ENCODE peak calls at places on chromosomes 13 and 19, in seven cellular contexts. One of them, this sample, is unnamed.

GRCh38 chr13:44974056-44974798 is 15.0 kb downstream of the NUFIP1 start:
- DNase-seq in SK-N-SH: no peak
- DNase-seq in GM12878: peak
- DNase-seq in HepG2: no peak
- DNase-seq in H1: no peak
- DNase-seq in GM12892: no peak
- DNase-seq in K562: no peak
- DNase-seq in this sample: no peak

GRCh38 chr19:56066152-56067023 is 54.7 kb downstream of the ZNF787 start:
- DNase-seq in SK-N-SH: peak
- DNase-seq in GM12878: no peak
- DNase-seq in HepG2: peak
- DNase-seq in H1: peak
- DNase-seq in GM12892: peak
- DNase-seq in K562: peak
- DNase-seq in this sample: peak

GRCh38 chr19:23071087-23071511 is 45.7 kb upstream of the ZNF730 start:
- DNase-seq in SK-N-SH: peak
- DNase-seq in GM12878: no peak
- DNase-seq in HepG2: no peak
- DNase-seq in H1: no peak
- DNase-seq in GM12892: no peak
- DNase-seq in K562: no peak
- DNase-seq in this sample: peak

GRCh38 chr19:45156751-45157150 is 4.0 kb downstream of the NKPD1 start:
- DNase-seq in SK-N-SH: no peak
- DNase-seq in GM12878: no peak
- DNase-seq in HepG2: no peak
- DNase-seq in H1: no peak
- DNase-seq in GM12892: no peak
- DNase-seq in K562: no peak
- DNase-seq in this sample: no peak

GRCh38 chr19:1850809-1851544 is 2.7 kb upstream of the REXO1 start:
- DNase-seq in SK-N-SH: no peak
- DNase-seq in GM12878: no peak
- DNase-seq in HepG2: no peak
- DNase-seq in H1: no peak
- DNase-seq in GM12892: no peak
- DNase-seq in K562: no peak
- DNase-seq in this sample: no peak

GRCh38 chr19:33064778-33065550 is at the start of gene RHPN2:
- DNase-seq in SK-N-SH: peak
- DNase-seq in GM12878: no peak
- DNase-seq in HepG2: peak
- DNase-seq in H1: peak
- DNase-seq in GM12892: peak
- DNase-seq in K562: peak
- DNase-seq in this sample: peak

GRCh38 chr19:15905026-15905425 is 7.2 kb upstream of the CYP4F2 start:
- DNase-seq in SK-N-SH: no peak
- DNase-seq in GM12878: no peak
- DNase-seq in HepG2: no peak
- DNase-seq in H1: no peak
- DNase-seq in GM12892: no peak
- DNase-seq in K562: no peak
- DNase-seq in this sample: no peak

GRCh38 chr13:43473437-43473836 is 313.3 kb downstream of the ENOX1 start:
- DNase-seq in SK-N-SH: peak
- DNase-seq in GM12878: no peak
- DNase-seq in HepG2: no peak
- DNase-seq in H1: no peak
- DNase-seq in GM12892: no peak
- DNase-seq in K562: no peak
- DNase-seq in this sample: no peak

GRCh38 chr13:44219808-44220544 is 153.6 kb upstream of the SERP2 start:
- DNase-seq in SK-N-SH: no peak
- DNase-seq in GM12878: no peak
- DNase-seq in HepG2: no peak
- DNase-seq in H1: no peak
- DNase-seq in GM12892: no peak
- DNase-seq in K562: no peak
- DNase-seq in this sample: no peak

GRCh38 chr13:74931698-74932433 is 550.1 kb downstream of the TBC1D4 start:
- DNase-seq in SK-N-SH: peak
- DNase-seq in GM12878: no peak
- DNase-seq in HepG2: no peak
- DNase-seq in H1: no peak
- DNase-seq in GM12892: no peak
- DNase-seq in K562: no peak
- DNase-seq in this sample: no peak

GRCh38 chr19:5665781-5666513 is 14.4 kb downstream of the MICOS13 start:
- DNase-seq in SK-N-SH: no peak
- DNase-seq in GM12878: peak
- DNase-seq in HepG2: peak
- DNase-seq in H1: no peak
- DNase-seq in GM12892: no peak
- DNase-seq in K562: peak
- DNase-seq in this sample: no peak

GRCh38 chr19:33453207-33453736 is 68.3 kb downstream of the PEPD start:
- DNase-seq in SK-N-SH: no peak
- DNase-seq in GM12878: no peak
- DNase-seq in HepG2: no peak
- DNase-seq in H1: no peak
- DNase-seq in GM12892: no peak
- DNase-seq in K562: no peak
- DNase-seq in this sample: no peak

GRCh38 chr13:60328073-60328472 is 68.9 kb upstream of the TDRD3 start:
- DNase-seq in SK-N-SH: no peak
- DNase-seq in GM12878: no peak
- DNase-seq in HepG2: no peak
- DNase-seq in H1: no peak
- DNase-seq in GM12892: no peak
- DNase-seq in K562: no peak
- DNase-seq in this sample: no peak

GRCh38 chr13:77729502-77730221 is 32.2 kb downstream of the SLAIN1 start:
- DNase-seq in SK-N-SH: no peak
- DNase-seq in GM12878: peak
- DNase-seq in HepG2: no peak
- DNase-seq in H1: no peak
- DNase-seq in GM12892: peak
- DNase-seq in K562: no peak
- DNase-seq in this sample: no peak

GRCh38 chr13:97000295-97000925 is 6.1 kb upstream of the OXGR1 start:
- DNase-seq in SK-N-SH: no peak
- DNase-seq in GM12878: no peak
- DNase-seq in HepG2: no peak
- DNase-seq in H1: no peak
- DNase-seq in GM12892: no peak
- DNase-seq in K562: no peak
- DNase-seq in this sample: no peak

GRCh38 chr19:582497-583197 is 7.0 kb upstream of the HCN2 start:
- DNase-seq in SK-N-SH: no peak
- DNase-seq in GM12878: no peak
- DNase-seq in HepG2: no peak
- DNase-seq in H1: no peak
- DNase-seq in GM12892: no peak
- DNase-seq in K562: no peak
- DNase-seq in this sample: no peak

GRCh38 chr19:9500796-9501195 is 2.4 kb upstream of the ZNF560 start:
- DNase-seq in SK-N-SH: no peak
- DNase-seq in GM12878: no peak
- DNase-seq in HepG2: no peak
- DNase-seq in H1: no peak
- DNase-seq in GM12892: no peak
- DNase-seq in K562: no peak
- DNase-seq in this sample: no peak

GRCh38 chr13:104477256-104477655 is 1411.0 kb upstream of the SLC10A2 start:
- DNase-seq in SK-N-SH: no peak
- DNase-seq in GM12878: no peak
- DNase-seq in HepG2: no peak
- DNase-seq in H1: no peak
- DNase-seq in GM12892: no peak
- DNase-seq in K562: no peak
- DNase-seq in this sample: no peak

GRCh38 chr13:79724348-79725103 is 243.6 kb downstream of the NDFIP2 start:
- DNase-seq in SK-N-SH: no peak
- DNase-seq in GM12878: no peak
- DNase-seq in HepG2: peak
- DNase-seq in H1: no peak
- DNase-seq in GM12892: no peak
- DNase-seq in K562: no peak
- DNase-seq in this sample: no peak

GRCh38 chr13:25662516-25662915 is 290.7 kb downstream of the ATP8A2 start:
- DNase-seq in SK-N-SH: no peak
- DNase-seq in GM12878: no peak
- DNase-seq in HepG2: no peak
- DNase-seq in H1: no peak
- DNase-seq in GM12892: no peak
- DNase-seq in K562: no peak
- DNase-seq in this sample: no peak

GRCh38 chr13:23851106-23851505 is 38.1 kb downstream of the MIPEP start:
- DNase-seq in SK-N-SH: no peak
- DNase-seq in GM12878: no peak
- DNase-seq in HepG2: no peak
- DNase-seq in H1: no peak
- DNase-seq in GM12892: no peak
- DNase-seq in K562: no peak
- DNase-seq in this sample: no peak

DNA sequence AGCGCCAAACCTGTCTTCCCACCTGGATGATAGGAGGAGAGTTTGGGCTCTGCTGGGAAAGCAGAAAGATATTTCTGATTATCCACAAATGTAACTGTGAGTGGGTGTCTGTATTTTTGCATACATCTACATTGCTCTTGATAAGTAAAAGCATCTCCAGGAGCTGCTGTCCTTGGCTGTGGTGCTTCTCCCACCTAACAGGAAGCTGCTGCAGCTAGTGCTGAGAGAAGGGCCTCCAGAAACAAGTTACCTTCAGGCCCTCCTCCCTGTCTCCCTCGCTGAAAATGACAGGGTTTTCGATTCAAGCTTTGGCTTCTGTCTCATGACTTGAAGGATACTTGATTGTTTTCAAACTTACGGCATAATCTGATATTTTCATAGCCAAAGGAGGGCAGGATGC is 90.1 kb downstream of the FOXO1 start:
- DNase-seq in SK-N-SH: no peak
- DNase-seq in GM12878: no peak
- DNase-seq in HepG2: no peak
- DNase-seq in H1: no peak
- DNase-seq in GM12892: no peak
- DNase-seq in K562: no peak
- DNase-seq in this sample: no peak
- TF ChIP-seq TAF1 in SK-N-SH: no peak
- TF ChIP-seq TAF1 in GM12878: no peak
- TF ChIP-seq TAF1 in HepG2: no peak
- TF ChIP-seq TAF1 in H1: no peak
- TF ChIP-seq TAF1 in GM12892: no peak
- TF ChIP-seq TAF1 in K562: no peak
- TF ChIP-seq TAF1 in this sample: no peak

GRCh38 chr13:30191491-30192100 is 115.8 kb downstream of the KATNAL1 start:
- DNase-seq in SK-N-SH: no peak
- DNase-seq in GM12878: no peak
- DNase-seq in HepG2: no peak
- DNase-seq in H1: no peak
- DNase-seq in GM12892: no peak
- DNase-seq in K562: no peak
- DNase-seq in this sample: no peak

GRCh38 chr13:30196025-30196424 is 111.3 kb downstream of the KATNAL1 start:
- DNase-seq in SK-N-SH: peak
- DNase-seq in GM12878: no peak
- DNase-seq in HepG2: no peak
- DNase-seq in H1: no peak
- DNase-seq in GM12892: no peak
- DNase-seq in K562: no peak
- DNase-seq in this sample: no peak

GRCh38 chr13:30192320-30193093 is 114.8 kb downstream of the KATNAL1 start:
- DNase-seq in SK-N-SH: peak
- DNase-seq in GM12878: peak
- DNase-seq in HepG2: no peak
- DNase-seq in H1: no peak
- DNase-seq in GM12892: no peak
- DNase-seq in K562: no peak
- DNase-seq in this sample: no peak

GRCh38 chr13:30193279-30194234 is 113.8 kb downstream of the KATNAL1 start:
- DNase-seq in SK-N-SH: no peak
- DNase-seq in GM12878: peak
- DNase-seq in HepG2: no peak
- DNase-seq in H1: no peak
- DNase-seq in GM12892: no peak
- DNase-seq in K562: no peak
- DNase-seq in this sample: no peak

DNA sequence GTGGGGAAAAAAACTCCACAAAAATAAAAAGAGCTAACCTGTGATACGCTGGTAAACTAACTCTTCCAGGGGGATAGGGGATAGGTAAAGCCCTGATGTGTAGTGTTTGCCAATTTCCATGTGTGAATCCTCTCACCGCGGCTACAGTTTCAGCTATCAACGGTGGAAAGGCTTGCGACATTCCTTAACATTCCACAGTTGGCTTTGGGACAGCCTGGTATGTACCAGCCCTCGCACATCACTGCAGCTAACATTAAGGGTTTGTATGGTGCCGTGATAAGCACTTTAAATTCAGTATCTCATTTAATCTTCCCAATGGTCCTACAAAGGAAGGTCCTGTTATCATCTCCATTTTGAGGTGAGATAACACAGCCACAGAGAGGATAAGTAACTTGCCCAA is 112.4 kb downstream of the KATNAL1 start:
- DNase-seq in SK-N-SH: no peak
- DNase-seq in GM12878: no peak
- DNase-seq in HepG2: no peak
- DNase-seq in H1: no peak
- DNase-seq in GM12892: no peak
- DNase-seq in K562: no peak
- DNase-seq in this sample: no peak
- TF ChIP-seq TAF1 in SK-N-SH: no peak
- TF ChIP-seq TAF1 in GM12878: no peak
- TF ChIP-seq TAF1 in HepG2: no peak
- TF ChIP-seq TAF1 in H1: no peak
- TF ChIP-seq TAF1 in GM12892: no peak
- TF ChIP-seq TAF1 in K562: no peak
- TF ChIP-seq TAF1 in this sample: no peak

GRCh38 chr19:3821857-3822364 is 35.7 kb upstream of the MATK start:
- DNase-seq in SK-N-SH: peak
- DNase-seq in GM12878: no peak
- DNase-seq in HepG2: peak
- DNase-seq in H1: peak
- DNase-seq in GM12892: peak
- DNase-seq in K562: peak
- DNase-seq in this sample: peak
- TF ChIP-seq TAF1 in SK-N-SH: no peak
- TF ChIP-seq TAF1 in GM12878: no peak
- TF ChIP-seq TAF1 in HepG2: no peak
- TF ChIP-seq TAF1 in H1: no peak
- TF ChIP-seq TAF1 in GM12892: no peak
- TF ChIP-seq TAF1 in K562: no peak
- TF ChIP-seq TAF1 in this sample: no peak

DNA sequence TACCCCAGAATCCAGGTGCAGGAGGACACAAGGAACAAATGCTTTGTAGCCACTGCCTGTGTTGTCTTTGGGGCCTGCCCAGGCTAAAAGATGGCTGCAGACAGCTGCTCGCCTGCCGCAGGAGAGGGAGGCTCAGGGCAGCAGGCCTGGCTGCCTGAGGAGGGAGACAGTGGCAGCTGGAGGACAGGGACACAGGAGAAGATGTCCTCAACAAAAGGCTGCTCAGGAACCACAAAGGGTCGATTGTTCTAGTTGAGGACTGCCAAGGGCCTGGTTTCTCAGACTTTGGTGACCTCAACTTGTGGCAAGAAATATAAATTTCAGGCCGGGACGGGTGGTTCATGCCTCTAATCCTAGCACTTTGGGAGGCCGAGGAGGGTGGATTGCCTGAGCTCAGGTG is 7.6 kb downstream of the SIRT2 start:
- DNase-seq in SK-N-SH: no peak
- DNase-seq in GM12878: no peak
- DNase-seq in HepG2: no peak
- DNase-seq in H1: no peak
- DNase-seq in GM12892: no peak
- DNase-seq in K562: no peak
- DNase-seq in this sample: no peak
- TF ChIP-seq TAF1 in SK-N-SH: no peak
- TF ChIP-seq TAF1 in GM12878: no peak
- TF ChIP-seq TAF1 in HepG2: no peak
- TF ChIP-seq TAF1 in H1: no peak
- TF ChIP-seq TAF1 in GM12892: no peak
- TF ChIP-seq TAF1 in K562: no peak
- TF ChIP-seq TAF1 in this sample: no peak

This sample was measured in GM12891.